ENCODE peak calls at places on chromosomes 5 and 9, in nine cellular contexts. A, X, P, D, N, V, C, M and I are unnamed samples.

GRCh38 chr5:34686762-34687268 is 30.7 kb downstream of the RAI14 start:
- DNase-seq in A (no peak), X (peak; percentile 62), P (no peak), D (no peak), N (no peak), V (no peak), C (no peak), M (no peak), I (no peak)

GRCh38 chr9:78038620-78039300 is 7.1 kb upstream of the GNAQ start:
- DNase-seq in A (no peak), X (no peak), P (no peak), D (no peak), N (no peak), V (no peak), C (no peak), M (no peak), I (no peak)

GRCh38 chr5:109819878-109820277 is 130.2 kb downstream of the MAN2A1 start:
- DNase-seq in A (no peak), X (no peak), P (no peak), D (no peak), N (no peak), V (no peak), C (no peak), M (no peak), I (no peak)

GRCh38 chr9:135978650-135979461 is 17.7 kb upstream of the UBAC1 start:
- DNase-seq in A (no peak), X (no peak), P (no peak), D (peak; percentile 63), N (no peak), V (peak; percentile 23), C (peak; percentile 64), M (peak; percentile 80), I (no peak)

GRCh38 chr9:108139900-108140299 is 650.3 kb upstream of the KLF4 start:
- DNase-seq in A (no peak), X (no peak), P (no peak), D (no peak), N (no peak), V (no peak), C (no peak), M (no peak), I (no peak)

GRCh38 chr9:34957492-34958410 is at the start of gene PHF24:
- DNase-seq in A (peak; percentile 24), X (no peak), P (peak; percentile 4), D (no peak), N (peak; percentile 14), V (peak; percentile 20), C (peak; percentile 14), M (peak; percentile 73), I (no peak)

GRCh38 chr9:92615790-92616189 is 54.1 kb downstream of the IPPK start:
- DNase-seq in A (no peak), X (no peak), P (no peak), D (no peak), N (no peak), V (no peak), C (no peak), M (no peak), I (no peak)

GRCh38 chr9:17744786-17745185 is 165.9 kb downstream of the SH3GL2 start:
- DNase-seq in A (no peak), X (peak; percentile 20), P (no peak), D (no peak), N (no peak), V (no peak), C (no peak), M (no peak), I (no peak)

GRCh38 chr9:124220551-124221451 is 36.9 kb upstream of the NEK6 start:
- DNase-seq in A (no peak), X (peak; percentile 71), P (peak; percentile 26), D (peak; percentile 30), N (no peak), V (no peak), C (no peak), M (no peak), I (no peak)